ENCODE peak calls at places on chromosomes 2 and 18, in four cellular contexts. Z, C, T and D are unnamed samples.

GRCh38 chr18:38972571-38972970 is 1407.0 kb upstream of the CELF4 start:
- DNase-seq in Z (no peak), T (no peak), C (no peak), D (no peak)

GRCh38 chr2:44789971-44790721 is 151.4 kb upstream of the SIX3 start:
- DNase-seq in Z (no peak), T (no peak), C (no peak), D (no peak)

GRCh38 chr2:202278944-202279343 is 13.4 kb downstream of the NOP58 start:
- DNase-seq in Z (no peak), T (no peak), C (no peak), D (no peak)

GRCh38 chr2:50491541-50492114 is 540.3 kb downstream of the NRXN1 start:
- DNase-seq in Z (no peak), T (no peak), C (peak; percentile 12), D (no peak)

GRCh38 chr2:99337931-99338580 is 867 bp downstream of the EIF5B start:
- DNase-seq in T (no peak), Z (no peak), C (no peak), D (no peak)

GRCh38 chr18:32383040-32383819 is 87.5 kb downstream of the GAREM1 start:
- DNase-seq in T (no peak), C (peak; percentile 69), Z (no peak), D (no peak)

GRCh38 chr2:138306626-138307025 is 194.9 kb upstream of the SPOPL start:
- DNase-seq in C (no peak), T (no peak), Z (no peak), D (no peak)

GRCh38 chr2:163207706-163208370 is 369.3 kb upstream of the KCNH7 start:
- DNase-seq in T (no peak), C (no peak), Z (no peak), D (no peak)

GRCh38 chr2:177597759-177598158 is 205.2 kb downstream of the AGPS start:
- DNase-seq in C (no peak), Z (no peak), T (no peak), D (no peak)

GRCh38 chr2:171627412-171627811 is 59.9 kb upstream of the DYNC1I2 start:
- DNase-seq in C (no peak), Z (no peak), T (peak; percentile 39), D (no peak)

GRCh38 chr2:235135990-235136561 is 184.3 kb downstream of the SH3BP4 start:
- DNase-seq in C (peak; percentile 77), T (no peak), Z (peak; percentile 19), D (peak; percentile 78)
- TF ChIP-seq CTCF in C (peak; percentile 75), T (peak; percentile 75), Z (peak; percentile 59), D (peak; percentile 88)

DNA sequence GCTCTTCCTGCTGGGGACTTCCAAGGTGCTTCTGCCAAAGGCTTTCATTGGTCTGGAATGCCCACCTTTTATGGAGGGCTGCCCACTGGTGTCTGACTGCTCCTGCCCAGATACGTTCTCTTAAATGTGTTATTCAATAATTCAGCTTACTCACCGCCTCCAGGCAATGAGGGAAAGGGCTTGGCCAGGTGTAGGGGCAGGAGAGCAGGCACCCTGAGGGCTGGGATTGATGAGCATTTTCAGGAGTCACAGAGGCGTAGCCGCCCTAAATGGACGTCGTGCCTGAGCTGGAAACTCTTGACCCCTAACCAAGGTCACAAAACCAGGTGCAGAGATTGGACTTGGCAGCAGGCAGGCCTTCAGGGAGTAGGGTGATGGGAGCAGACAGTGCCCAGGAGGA is 26.8 kb downstream of the MAL start:
- DNase-seq in T (no peak), C (no peak), Z (no peak), D (no peak)
- H3K36me3 ChIP-seq in T (no peaks in the 10 kb centered on the region), C (no peaks in the 10 kb centered on the region), Z (no peaks in the 10 kb centered on the region), D (no peaks in the 10 kb centered on the region)

GRCh38 chr2:75130171-75130570 is 69.1 kb downstream of the TACR1 start:
- DNase-seq in C (no peak), T (no peak), Z (no peak), D (no peak)
- TF ChIP-seq CTCF in C (peak; percentile 14), T (no peak), Z (peak; percentile 25), D (peak; percentile 9)

GRCh38 chr18:36130883-36131653 is 1.4 kb downstream of the ELP2 start:
- DNase-seq in C (no peak), T (peak; percentile 74), Z (no peak), D (no peak)

GRCh38 chr18:36131692-36132483 is 2.2 kb downstream of the ELP2 start:
- DNase-seq in Z (no peak), C (no peak), T (no peak), D (no peak)

GRCh38 chr18:36132756-36133155 is 3.1 kb downstream of the ELP2 start:
- DNase-seq in Z (no peak), C (no peak), T (no peak), D (no peak)

GRCh38 chr18:36139251-36139650 is 9.6 kb downstream of the ELP2 start:
- DNase-seq in Z (no peak), C (no peak), T (no peak), D (no peak)

GRCh38 chr18:36135264-36135663 is 5.6 kb downstream of the ELP2 start:
- DNase-seq in Z (no peak), C (no peak), T (no peak), D (no peak)
- H3K36me3 ChIP-seq in Z (peaks cover 23% of the 10 kb centered on the region), C (peaks cover 37% of the 10 kb centered on the region), T (peaks cover 44% of the 10 kb centered on the region), D (peaks cover 64% of the 10 kb centered on the region)